ENCODE peak calls at places on chromosomes 7 and 10, in four cellular contexts. One of them, this sample, is unnamed. For H3K4me1, the result is how much of the 10 kb centered on the place peaks cover.

GRCh38 chr7:1855396-1856160 is 185.5 kb downstream of the ELFN1 start:
- DNase-seq in A549: no peak
- DNase-seq in lower lobe of right lung: peak
- DNase-seq in OCI-LY7: no peak
- DNase-seq in this sample: peak

GRCh38 chr7:31134246-31135188 is 82.4 kb downstream of the ADCYAP1R1 start:
- DNase-seq in A549: peak
- DNase-seq in lower lobe of right lung: peak
- DNase-seq in OCI-LY7: peak
- DNase-seq in this sample: peak

GRCh38 chr10:22369433-22370072 is 24.3 kb downstream of the SPAG6 start:
- DNase-seq in A549: peak
- DNase-seq in lower lobe of right lung: no peak
- DNase-seq in OCI-LY7: no peak
- DNase-seq in this sample: no peak

GRCh38 chr10:99232357-99232999 is 3.2 kb downstream of the HPSE2 start:
- DNase-seq in A549: no peak
- DNase-seq in lower lobe of right lung: no peak
- DNase-seq in OCI-LY7: no peak
- DNase-seq in this sample: no peak

GRCh38 chr10:24974978-24975377 is 22.6 kb upstream of the PRTFDC1 start:
- DNase-seq in A549: peak
- DNase-seq in lower lobe of right lung: no peak
- DNase-seq in OCI-LY7: no peak
- DNase-seq in this sample: peak

GRCh38 chr10:77539147-77539935 is 98.3 kb downstream of the KCNMA1 start:
- DNase-seq in A549: no peak
- DNase-seq in lower lobe of right lung: no peak
- DNase-seq in OCI-LY7: no peak
- DNase-seq in this sample: no peak

GRCh38 chr7:24885716-24886115 is 94.3 kb downstream of the OSBPL3 start:
- DNase-seq in A549: no peak
- DNase-seq in lower lobe of right lung: no peak
- DNase-seq in OCI-LY7: no peak
- DNase-seq in this sample: no peak

GRCh38 chr10:84358743-84359142 is 30.4 kb downstream of the CCSER2 start:
- DNase-seq in A549: no peak
- DNase-seq in lower lobe of right lung: no peak
- DNase-seq in OCI-LY7: no peak
- DNase-seq in this sample: no peak

GRCh38 chr7:45120-46090 is 147.0 kb upstream of the FAM20C start:
- DNase-seq in A549: no peak
- DNase-seq in lower lobe of right lung: peak
- DNase-seq in OCI-LY7: no peak
- DNase-seq in this sample: peak

GRCh38 chr10:96306516-96306915 is 2.3 kb downstream of the DNTT start:
- DNase-seq in A549: no peak
- DNase-seq in lower lobe of right lung: peak
- DNase-seq in OCI-LY7: peak
- DNase-seq in this sample: peak

GRCh38 chr10:83373659-83374058 is 765.6 kb upstream of the GHITM start:
- DNase-seq in A549: peak
- DNase-seq in lower lobe of right lung: no peak
- DNase-seq in OCI-LY7: peak
- DNase-seq in this sample: peak

GRCh38 chr10:62734781-62735463 is 69.6 kb upstream of the ADO start:
- DNase-seq in A549: no peak
- DNase-seq in lower lobe of right lung: no peak
- DNase-seq in OCI-LY7: no peak
- DNase-seq in this sample: no peak

GRCh38 chr7:117124585-117125220 is 171.4 kb downstream of the ST7 start:
- DNase-seq in A549: peak
- DNase-seq in lower lobe of right lung: peak
- DNase-seq in OCI-LY7: no peak
- DNase-seq in this sample: peak

GRCh38 chr10:75347211-75347610 is 54.4 kb downstream of the ZNF503 start:
- DNase-seq in A549: no peak
- DNase-seq in lower lobe of right lung: no peak
- DNase-seq in OCI-LY7: no peak
- DNase-seq in this sample: no peak

GRCh38 chr10:35456175-35456574 is 119.9 kb downstream of the CCNY start:
- DNase-seq in A549: no peak
- DNase-seq in lower lobe of right lung: no peak
- DNase-seq in OCI-LY7: no peak
- DNase-seq in this sample: no peak

GRCh38 chr7:157392256-157393037 is 55.6 kb downstream of the DNAJB6 start:
- DNase-seq in A549: no peak
- DNase-seq in lower lobe of right lung: no peak
- DNase-seq in OCI-LY7: no peak
- DNase-seq in this sample: no peak

GRCh38 chr7:23633417-23633816 is 36.2 kb downstream of the CCDC126 start:
- DNase-seq in A549: no peak
- DNase-seq in lower lobe of right lung: no peak
- DNase-seq in OCI-LY7: no peak
- DNase-seq in this sample: no peak

GRCh38 chr10:86349474-86349873 is 17.1 kb downstream of the GRID1 start:
- DNase-seq in A549: peak
- DNase-seq in lower lobe of right lung: peak
- DNase-seq in OCI-LY7: peak
- DNase-seq in this sample: no peak

GRCh38 chr7:5758753-5759330 is 22.6 kb downstream of the RNF216 start:
- DNase-seq in A549: no peak
- DNase-seq in lower lobe of right lung: no peak
- DNase-seq in OCI-LY7: no peak
- DNase-seq in this sample: no peak
- H3K4me3 ChIP-seq in A549: no peak
- H3K4me3 ChIP-seq in lower lobe of right lung: no peak
- H3K4me3 ChIP-seq in OCI-LY7: no peak
- H3K4me3 ChIP-seq in this sample: no peak

GRCh38 chr10:59831658-59832503 is 74.5 kb downstream of the CCDC6 start:
- DNase-seq in A549: no peak
- DNase-seq in lower lobe of right lung: no peak
- DNase-seq in OCI-LY7: no peak
- DNase-seq in this sample: no peak
- H3K4me1 ChIP-seq in A549: under half
- H3K4me1 ChIP-seq in lower lobe of right lung: under half
- H3K4me1 ChIP-seq in OCI-LY7: under half
- H3K4me1 ChIP-seq in this sample: under half

DNA sequence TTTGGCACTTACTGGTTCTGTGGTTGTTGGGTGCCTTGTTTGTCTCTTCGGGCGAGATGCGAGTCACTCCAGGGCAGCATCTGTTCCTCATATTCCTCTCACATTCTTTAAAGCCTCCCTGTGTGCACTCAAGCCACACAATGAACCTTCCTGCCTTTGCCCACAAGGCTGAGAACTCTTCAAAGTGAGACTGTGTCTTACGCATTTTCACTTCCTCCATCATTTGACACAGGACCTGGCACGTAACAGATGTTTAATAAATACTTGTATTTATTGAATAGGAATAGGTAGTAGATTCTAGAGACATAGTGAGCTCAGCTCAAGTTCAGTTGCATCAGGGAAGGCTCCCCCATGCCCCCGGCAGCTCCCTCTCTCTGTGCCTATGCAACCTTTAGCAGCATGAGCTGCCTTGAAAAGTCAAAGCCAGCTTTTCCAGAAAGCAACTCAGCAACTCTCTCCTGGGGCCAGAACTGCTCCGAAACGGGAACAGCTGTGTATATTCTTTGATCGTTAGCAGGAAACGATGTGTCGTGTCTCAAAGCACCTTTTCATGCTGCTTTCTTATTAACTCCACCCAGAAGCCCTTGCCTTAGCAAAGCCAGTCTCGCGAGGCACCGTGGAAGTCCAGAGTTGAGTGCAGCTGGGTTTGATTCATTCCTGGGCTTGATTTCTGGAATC is 97.5 kb downstream of the PFKFB3 start:
- DNase-seq in A549: peak
- DNase-seq in lower lobe of right lung: no peak
- DNase-seq in OCI-LY7: peak
- DNase-seq in this sample: no peak
- H3K27ac ChIP-seq in A549: peak
- H3K27ac ChIP-seq in lower lobe of right lung: peak
- H3K27ac ChIP-seq in OCI-LY7: peak
- H3K27ac ChIP-seq in this sample: no peak

GRCh38 chr7:44693641-44694313 is 54.9 kb upstream of the ZMIZ2 start:
- DNase-seq in A549: no peak
- DNase-seq in lower lobe of right lung: peak
- DNase-seq in OCI-LY7: no peak
- DNase-seq in this sample: peak

GRCh38 chr7:44696728-44697127 is 51.9 kb upstream of the ZMIZ2 start:
- DNase-seq in A549: no peak
- DNase-seq in lower lobe of right lung: peak
- DNase-seq in OCI-LY7: no peak
- DNase-seq in this sample: peak

GRCh38 chr7:44695756-44696155 is 52.9 kb upstream of the ZMIZ2 start:
- DNase-seq in A549: no peak
- DNase-seq in lower lobe of right lung: peak
- DNase-seq in OCI-LY7: no peak
- DNase-seq in this sample: no peak

GRCh38 chr7:44694326-44694725 is 54.3 kb upstream of the ZMIZ2 start:
- DNase-seq in A549: no peak
- DNase-seq in lower lobe of right lung: peak
- DNase-seq in OCI-LY7: no peak
- DNase-seq in this sample: no peak

DNA sequence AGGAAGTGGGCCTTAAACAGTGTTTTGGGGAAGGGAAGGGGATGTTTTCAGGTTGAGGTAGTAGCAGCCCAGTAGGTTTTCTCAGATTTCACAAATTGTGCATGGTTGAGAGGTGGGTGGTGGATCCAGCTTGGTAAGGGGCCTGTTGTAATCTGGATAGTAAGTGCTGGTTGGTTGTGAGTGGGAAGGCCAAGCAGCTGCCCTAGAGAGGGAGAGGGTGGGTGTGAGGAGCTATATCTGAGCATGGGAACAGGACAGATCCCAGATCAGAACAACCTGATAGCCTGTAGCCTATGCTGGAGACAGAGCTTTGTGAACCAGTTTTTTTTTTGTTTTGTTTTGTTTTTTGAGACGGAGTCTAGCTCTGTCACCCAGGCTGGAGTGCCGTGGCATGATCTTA is 53.9 kb upstream of the ZMIZ2 start:
- DNase-seq in A549: no peak
- DNase-seq in lower lobe of right lung: no peak
- DNase-seq in OCI-LY7: no peak
- DNase-seq in this sample: no peak
- H3K4me3 ChIP-seq in A549: no peak
- H3K4me3 ChIP-seq in lower lobe of right lung: no peak
- H3K4me3 ChIP-seq in OCI-LY7: no peak
- H3K4me3 ChIP-seq in this sample: no peak